ENCODE peak calls at places on chromosomes 1 and 21, in six cellular contexts. K is GM12865, S is stomach, P is tibial artery, N is fibroblast of lung, X is HL-60. L is an unnamed sample.

GRCh38 chr1:232628335-232629214 is 1.4 kb downstream of the SIPA1L2 start:
- DNase-seq in K (peak), S (no peak), P (no peak), N (peak), X (no peak), L (no peak)

GRCh38 chr1:222777463-222777862 is 37.4 kb upstream of the DISP1 start:
- DNase-seq in K (no peak), S (no peak), P (no peak), N (peak), X (no peak), L (no peak)

GRCh38 chr1:56409112-56409691 is 170.2 kb downstream of the PLPP3 start:
- DNase-seq in K (peak), S (peak), P (no peak), N (no peak), X (peak), L (peak)

GRCh38 chr1:64043328-64043727 is 160.1 kb upstream of the UBE2U start:
- DNase-seq in K (no peak), S (no peak), P (no peak), N (peak), X (no peak), L (no peak)

GRCh38 chr1:79633456-79633855 is 626.9 kb upstream of the ADGRL4 start:
- DNase-seq in K (no peak), S (no peak), P (no peak), N (peak), X (no peak), L (no peak)

GRCh38 chr1:156652131-156652991 is 10.4 kb downstream of the BCAN start:
- DNase-seq in K (no peak), S (no peak), P (no peak), N (peak), X (peak), L (no peak)

GRCh38 chr1:55848906-55849305 is 633.7 kb upstream of the USP24 start:
- DNase-seq in K (no peak), S (no peak), P (no peak), N (peak), X (no peak), L (no peak)

GRCh38 chr1:98051065-98051675 is 130.3 kb upstream of the DPYD start:
- DNase-seq in K (peak), S (peak), P (peak), N (peak), X (peak), L (peak)

GRCh38 chr1:38045431-38046332 is 911 bp downstream of the POU3F1 start:
- DNase-seq in K (no peak), S (no peak), P (no peak), N (peak), X (peak), L (peak)

GRCh38 chr1:15876357-15876756 is 28.9 kb downstream of the SPEN start:
- DNase-seq in K (no peak), S (no peak), P (no peak), N (no peak), X (no peak), L (no peak)

GRCh38 chr1:220184503-220184902 is 87.8 kb downstream of the RAB3GAP2 start:
- DNase-seq in K (no peak), S (no peak), P (no peak), N (no peak), X (no peak), L (no peak)

GRCh38 chr1:3821004-3821933 is 25.0 kb upstream of the LRRC47 start:
- DNase-seq in K (no peak), S (no peak), P (peak), N (no peak), X (no peak), L (no peak)

GRCh38 chr1:212514056-212514614 is 81.4 kb downstream of the NENF start:
- DNase-seq in K (peak), S (no peak), P (peak), N (peak), X (peak), L (no peak)

GRCh38 chr1:11559211-11559970 is 80.4 kb downstream of the DISP3 start:
- DNase-seq in K (no peak), S (no peak), P (no peak), N (no peak), X (no peak), L (no peak)

GRCh38 chr1:86156571-86157455 is at the start of gene COL24A1:
- DNase-seq in K (peak), S (no peak), P (peak), N (peak), X (peak), L (peak)

GRCh38 chr1:32741417-32742131 is 39.0 kb upstream of the SYNC start:
- DNase-seq in K (no peak), S (no peak), P (no peak), N (no peak), X (no peak), L (no peak)

GRCh38 chr1:77156214-77156613 is 63.0 kb downstream of the PIGK start:
- DNase-seq in K (no peak), S (no peak), P (no peak), N (no peak), X (no peak), L (no peak)

GRCh38 chr1:51569284-51570062 is 47.4 kb upstream of the OSBPL9 start:
- DNase-seq in K (peak), S (peak), P (no peak), N (peak), X (peak), L (no peak)

GRCh38 chr1:42002220-42002619 is 83.5 kb upstream of the HIVEP3 start:
- DNase-seq in K (peak), S (no peak), P (no peak), N (no peak), X (no peak), L (no peak)

GRCh38 chr1:53405737-53406136 is 53.5 kb upstream of the DMRTB1 start:
- DNase-seq in K (no peak), S (no peak), P (no peak), N (no peak), X (no peak), L (no peak)

GRCh38 chr1:238384381-238384780 is 493.7 kb upstream of the ZP4 start:
- DNase-seq in K (no peak), S (no peak), P (no peak), N (no peak), X (no peak), L (no peak)

GRCh38 chr1:63843884-63844283 is 70.1 kb downstream of the ROR1 start:
- DNase-seq in K (no peak), S (no peak), P (no peak), N (no peak), X (no peak), L (no peak)

GRCh38 chr1:222769968-222770620 is 33.1 kb downstream of the FAM177B start:
- DNase-seq in K (no peak), S (no peak), P (no peak), N (no peak), X (no peak), L (no peak)

GRCh38 chr21:44702973-44703730 is 6.2 kb downstream of the KRTAP10-12 start:
- DNase-seq in K (no peak), S (no peak), P (peak), N (no peak), X (no peak), L (no peak)

GRCh38 chr1:7247683-7248401 is 462.6 kb downstream of the CAMTA1 start:
- DNase-seq in K (no peak), S (no peak), P (no peak), N (no peak), X (no peak), L (no peak)

GRCh38 chr1:147541672-147542548 is 609 bp downstream of the BCL9 start:
- DNase-seq in K (no peak), S (peak), P (peak), N (peak), X (no peak), L (peak)

GRCh38 chr1:83882906-83883305 is 116.0 kb downstream of the TTLL7 start:
- DNase-seq in K (peak), S (no peak), P (no peak), N (peak), X (no peak), L (no peak)

GRCh38 chr1:34844252-34844634 is 15.3 kb downstream of the SMIM12 start:
- DNase-seq in K (no peak), S (no peak), P (peak), N (no peak), X (no peak), L (no peak)

GRCh38 chr1:188169971-188170370 is 1341.2 kb downstream of the PLA2G4A start:
- DNase-seq in K (no peak), S (no peak), P (no peak), N (no peak), X (no peak), L (no peak)

GRCh38 chr1:83641206-83641658 is 357.7 kb downstream of the TTLL7 start:
- DNase-seq in K (no peak), S (no peak), P (no peak), N (peak), X (no peak), L (no peak)

GRCh38 chr1:241603626-241604337 is 36.4 kb downstream of the CHML start:
- DNase-seq in K (no peak), S (no peak), P (no peak), N (peak), X (no peak), L (no peak)

GRCh38 chr21:29293495-29293894 is 5.2 kb upstream of the BACH1 start:
- DNase-seq in K (peak), S (no peak), P (no peak), N (no peak), X (peak), L (peak)

GRCh38 chr1:102099916-102100315 is 103.2 kb upstream of the OLFM3 start:
- DNase-seq in K (no peak), S (no peak), P (no peak), N (no peak), X (no peak), L (no peak)

GRCh38 chr1:102098536-102098935 is 101.8 kb upstream of the OLFM3 start:
- DNase-seq in K (no peak), S (no peak), P (no peak), N (no peak), X (no peak), L (no peak)

GRCh38 chr1:102096162-102096561 is 99.4 kb upstream of the OLFM3 start:
- DNase-seq in K (no peak), S (no peak), P (no peak), N (no peak), X (no peak), L (no peak)

GRCh38 chr1:102097451-102097850 is 100.7 kb upstream of the OLFM3 start:
- DNase-seq in K (no peak), S (no peak), P (no peak), N (no peak), X (no peak), L (no peak)

DNA sequence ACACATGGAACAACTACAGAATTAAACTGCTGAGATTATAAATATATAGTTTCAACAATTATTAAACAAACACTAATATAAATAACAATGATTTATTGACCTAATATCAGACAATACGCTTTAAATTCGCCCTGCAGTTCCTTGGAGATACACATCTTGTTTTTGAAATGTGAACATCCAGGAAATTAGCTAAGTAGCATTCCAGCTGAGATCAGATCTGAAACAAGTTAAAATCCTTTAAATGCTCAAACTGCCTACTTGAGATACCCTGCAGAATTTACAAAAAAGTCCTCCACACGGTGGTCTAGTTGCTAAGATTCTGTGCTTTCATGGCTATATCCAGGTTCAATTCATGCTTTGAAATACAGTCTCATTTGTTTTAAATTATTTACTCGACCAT is 101.4 kb upstream of the OLFM3 start:
- DNase-seq in K (no peak), S (no peak), P (no peak), N (no peak), X (no peak), L (no peak)
- TF ChIP-seq CTCF in K (no peak), S (no peak), P (no peak), N (no peak), X (no peak), L (no peak)

DNA sequence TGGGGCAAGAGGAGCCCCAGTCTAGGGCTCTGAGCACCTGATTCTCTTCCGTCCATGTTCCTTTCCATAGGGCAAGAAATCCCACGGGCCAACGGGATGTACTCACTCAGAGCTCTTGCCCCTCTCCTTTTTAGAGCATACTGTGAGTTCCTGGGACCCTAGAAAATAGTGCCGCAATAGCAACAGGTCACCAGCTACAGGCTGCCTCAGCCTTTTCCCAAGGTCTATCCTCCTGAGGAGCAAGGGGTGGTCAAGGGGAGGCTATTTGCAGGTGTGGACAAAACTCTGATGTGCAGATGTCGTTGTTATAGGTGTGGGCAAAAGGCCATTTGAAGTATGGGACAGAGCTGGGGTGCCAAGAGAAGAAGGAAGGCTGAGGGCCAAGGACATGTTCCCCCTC is 1.6 kb upstream of the QSOX1 start:
- DNase-seq in K (no peak), S (no peak), P (no peak), N (no peak), X (no peak), L (no peak)
- TF ChIP-seq CTCF in K (no peak), S (no peak), P (no peak), N (no peak), X (no peak), L (no peak)

GRCh38 chr21:39137248-39138186 is 45.7 kb downstream of the PSMG1 start:
- DNase-seq in K (no peak), S (no peak), P (no peak), N (peak), X (peak), L (no peak)
- TF ChIP-seq CTCF in K (no peak), S (no peak), P (no peak), N (no peak), X (no peak), L (no peak)

GRCh38 chr1:162732094-162732493 is 58.4 kb upstream of the HSD17B7 start:
- DNase-seq in K (no peak), S (no peak), P (no peak), N (no peak), X (no peak), L (no peak)

GRCh38 chr1:162733336-162733590 is 57.2 kb upstream of the HSD17B7 start:
- DNase-seq in K (no peak), S (no peak), P (no peak), N (no peak), X (no peak), L (no peak)

GRCh38 chr1:162736184-162736583 is 54.3 kb upstream of the HSD17B7 start:
- DNase-seq in K (no peak), S (no peak), P (no peak), N (no peak), X (no peak), L (no peak)

GRCh38 chr1:162732566-162733335 is 57.8 kb upstream of the HSD17B7 start:
- DNase-seq in K (no peak), S (no peak), P (peak), N (peak), X (no peak), L (no peak)

DNA sequence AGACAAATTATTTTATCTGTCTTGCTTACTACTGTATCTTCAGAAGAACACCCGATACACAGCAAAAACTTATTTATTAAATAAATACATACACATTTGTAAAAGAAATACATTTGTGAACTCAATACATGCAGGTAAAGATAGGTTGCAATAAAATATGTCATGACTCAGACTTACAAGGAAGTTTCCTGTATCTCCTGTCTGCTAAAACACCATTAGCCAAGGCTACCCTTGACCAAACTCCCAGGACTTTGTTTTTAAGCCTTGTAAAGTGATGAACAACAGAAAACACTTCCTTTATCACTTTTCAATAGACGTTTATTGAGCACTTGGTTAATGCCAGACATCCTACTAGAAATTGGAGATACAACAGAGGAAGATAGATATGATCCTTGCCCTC is 56.5 kb upstream of the HSD17B7 start:
- DNase-seq in K (no peak), S (no peak), P (no peak), N (no peak), X (no peak), L (no peak)
- TF ChIP-seq CTCF in K (no peak), S (no peak), P (no peak), N (no peak), X (no peak), L (no peak)

DNA sequence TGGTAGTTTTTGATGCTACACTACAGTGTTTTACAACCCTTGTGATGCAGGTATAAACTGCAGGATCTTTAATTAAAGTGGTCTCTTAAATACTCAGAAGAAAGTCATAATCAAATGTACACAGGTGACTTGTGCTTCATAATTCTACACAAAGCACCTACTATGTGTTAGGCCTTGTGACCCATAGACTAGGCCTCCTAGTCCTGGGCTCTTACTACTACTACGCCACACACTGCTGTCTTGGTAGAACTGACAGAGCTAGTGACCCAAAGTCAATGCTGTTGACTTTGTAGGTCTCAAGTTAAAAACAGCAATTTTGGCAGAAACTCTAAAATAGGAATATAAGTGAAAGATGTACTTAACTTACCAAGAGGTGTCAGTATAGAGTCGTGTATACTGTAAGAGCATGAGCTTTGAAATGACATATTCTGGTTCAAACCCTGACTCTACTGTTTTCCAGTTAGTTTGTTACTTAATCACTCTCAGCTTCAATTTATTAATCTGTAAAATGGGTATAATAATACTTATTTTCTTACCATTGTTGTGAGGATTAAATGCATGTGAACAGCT is 48.6 kb upstream of the LMO4 start:
- DNase-seq in K (peak), S (no peak), P (no peak), N (peak), X (no peak), L (no peak)
- TF ChIP-seq CTCF in K (no peak), S (no peak), P (no peak), N (no peak), X (no peak), L (no peak)

GRCh38 chr1:153783233-153784190 is 8.3 kb downstream of the SLC27A3 start:
- DNase-seq in K (peak), S (peak), P (peak), N (peak), X (peak), L (peak)
- TF ChIP-seq CTCF in K (no peak), S (no peak), P (peak), N (no peak), X (no peak), L (no peak)

GRCh38 chr1:160282807-160283206 is 2.1 kb downstream of the PEX19 start:
- DNase-seq in K (no peak), S (no peak), P (no peak), N (no peak), X (no peak), L (no peak)
- TF ChIP-seq CTCF in K (no peak), S (no peak), P (no peak), N (no peak), X (no peak), L (no peak)

GRCh38 chr1:152962876-152963415 is 7.5 kb upstream of the SPRR4 start:
- DNase-seq in K (no peak), S (no peak), P (no peak), N (no peak), X (no peak), L (no peak)

GRCh38 chr1:152961201-152961891 is 9.1 kb upstream of the SPRR4 start:
- DNase-seq in K (no peak), S (no peak), P (no peak), N (no peak), X (no peak), L (no peak)

GRCh38 chr1:152959801-152960451 is 10.5 kb upstream of the SPRR4 start:
- DNase-seq in K (no peak), S (no peak), P (no peak), N (no peak), X (no peak), L (no peak)

GRCh38 chr1:152959273-152959672 is 11.2 kb upstream of the SPRR4 start:
- DNase-seq in K (no peak), S (no peak), P (no peak), N (no peak), X (no peak), L (no peak)

DNA sequence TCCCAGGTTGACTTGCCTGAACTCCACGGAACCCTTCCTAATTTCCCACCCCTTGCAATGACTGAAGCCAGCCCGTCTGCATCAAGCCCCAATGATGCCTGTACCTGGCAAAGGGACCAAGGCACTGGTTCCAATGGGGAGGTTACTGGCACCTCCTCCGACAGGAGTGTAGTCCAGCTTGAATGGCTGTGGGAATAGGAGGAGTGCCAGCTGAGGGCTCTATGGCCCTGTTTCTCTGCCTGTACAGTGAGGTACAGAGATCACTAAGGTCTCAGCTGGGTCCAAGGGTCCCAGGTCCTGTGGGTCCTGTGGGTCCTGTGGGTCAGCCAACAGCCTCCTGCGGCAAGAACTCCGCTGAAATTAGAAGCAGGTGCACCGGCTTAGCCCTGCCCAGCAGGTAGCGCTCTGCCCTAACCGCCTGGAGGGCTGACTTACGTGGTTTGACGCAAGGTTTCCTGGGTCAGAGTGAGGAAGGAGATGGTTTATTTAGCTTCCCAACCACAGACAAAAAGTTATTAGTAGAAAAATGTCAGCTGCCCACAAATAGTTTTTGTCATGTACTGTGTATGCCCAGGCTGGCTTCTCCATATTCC is 9.9 kb upstream of the SPRR4 start:
- DNase-seq in K (peak), S (no peak), P (no peak), N (no peak), X (no peak), L (peak)
- TF ChIP-seq CTCF in K (peak), S (no peak), P (no peak), N (no peak), X (no peak), L (no peak)

GRCh38 chr21:42009831-42010506 is at the start of gene ZBTB21:
- DNase-seq in K (peak), S (peak), P (peak), N (peak), X (peak), L (peak)

GRCh38 chr21:42010507-42011493 is 640 bp upstream of the ZBTB21 start:
- DNase-seq in K (peak), S (no peak), P (no peak), N (no peak), X (peak), L (peak)

GRCh38 chr21:42006765-42007164 is 3.4 kb downstream of the ZBTB21 start:
- DNase-seq in K (peak), S (no peak), P (no peak), N (no peak), X (no peak), L (no peak)

GRCh38 chr21:42007541-42007940 is 2.6 kb downstream of the ZBTB21 start:
- DNase-seq in K (no peak), S (no peak), P (no peak), N (no peak), X (no peak), L (no peak)

GRCh38 chr21:42009018-42009830 is 936 bp downstream of the ZBTB21 start:
- DNase-seq in K (peak), S (peak), P (peak), N (peak), X (peak), L (peak)
- TF ChIP-seq CTCF in K (peak), S (no peak), P (no peak), N (peak), X (no peak), L (peak)